ENCODE peak calls at places on chromosomes 1 and 21, in nine cellular contexts. B is BE2C, G is right cardiac atrium, T is neuronal stem cell, W is heart left ventricle, Q is heart right ventricle, Y is cardiac muscle cell, U is PC-9, Z is stomach. O is an unnamed sample.

GRCh38 chr1:90718411-90719320 is 1.6 kb upstream of the BARHL2 start:
- DNase-seq in B (peak; percentile 47), G (no peak), T (no peak), W (no peak), Q (no peak), Y (no peak), U (no peak), Z (no peak), O (peak; percentile 55)

GRCh38 chr1:97017895-97018294 is 296.3 kb downstream of the PTBP2 start:
- DNase-seq in B (peak; percentile 55), G (no peak), T (peak; percentile 20), W (no peak), Q (no peak), Y (peak; percentile 61), U (no peak), Z (no peak), O (no peak)

GRCh38 chr1:99306644-99307043 is 42.4 kb downstream of the PLPPR4 start:
- DNase-seq in B (no peak), G (no peak), T (no peak), W (no peak), Q (no peak), Y (no peak), U (no peak), Z (no peak), O (no peak)

GRCh38 chr1:42730988-42731387 is 9.0 kb downstream of the CLDN19 start:
- DNase-seq in B (no peak), G (no peak), T (no peak), W (no peak), Q (no peak), Y (no peak), U (no peak), Z (no peak), O (peak; percentile 36)

GRCh38 chr1:106876384-106876783 is 180.1 kb upstream of the PRMT6 start:
- DNase-seq in B (no peak), G (no peak), T (no peak), W (no peak), Q (no peak), Y (peak; percentile 20), U (no peak), Z (no peak), O (no peak)

GRCh38 chr1:206496131-206496793 is 11.1 kb upstream of the RASSF5 start:
- DNase-seq in B (no peak), G (no peak), T (no peak), W (peak; percentile 28), Q (peak; percentile 39), Y (no peak), U (no peak), Z (peak; percentile 71), O (no peak)

GRCh38 chr1:44881011-44881632 is 38.1 kb upstream of the PTCH2 start:
- DNase-seq in B (no peak), G (no peak), T (no peak), W (peak; percentile 54), Q (no peak), Y (no peak), U (no peak), Z (no peak), O (no peak)

GRCh38 chr1:186977266-186977957 is 148.7 kb downstream of the PLA2G4A start:
- DNase-seq in B (no peak), G (no peak), T (no peak), W (no peak), Q (no peak), Y (no peak), U (no peak), Z (no peak), O (no peak)

GRCh38 chr1:203681739-203682138 is 55.1 kb downstream of the ATP2B4 start:
- DNase-seq in B (no peak), G (no peak), T (no peak), W (no peak), Q (no peak), Y (no peak), U (no peak), Z (no peak), O (no peak)

GRCh38 chr1:31633117-31633516 is 11.6 kb downstream of the PEF1 start:
- DNase-seq in B (no peak), G (no peak), T (no peak), W (no peak), Q (no peak), Y (peak; percentile 28), U (peak; percentile 34), Z (peak; percentile 53), O (no peak)

GRCh38 chr1:172898866-172899265 is 151.9 kb downstream of the TNFSF18 start:
- DNase-seq in B (no peak), G (no peak), T (peak; percentile 14), W (no peak), Q (no peak), Y (peak; percentile 27), U (no peak), Z (no peak), O (no peak)

GRCh38 chr1:219927956-219928790 is at the start of gene SLC30A10:
- DNase-seq in B (peak; percentile 30), G (no peak), T (peak; percentile 45), W (no peak), Q (peak; percentile 19), Y (peak; percentile 51), U (no peak), Z (no peak), O (peak; percentile 49)

GRCh38 chr1:156461781-156462647 is 38.6 kb downstream of the MEF2D start:
- DNase-seq in B (no peak), G (no peak), T (no peak), W (no peak), Q (no peak), Y (no peak), U (peak; percentile 44), Z (peak; percentile 66), O (no peak)

GRCh38 chr1:177770096-177770495 is 199.8 kb downstream of the SEC16B start:
- DNase-seq in B (no peak), G (no peak), T (no peak), W (no peak), Q (no peak), Y (no peak), U (no peak), Z (no peak), O (no peak)

GRCh38 chr21:35508389-35508888 is 459.3 kb upstream of the RUNX1 start:
- DNase-seq in B (no peak), G (peak; percentile 74), T (peak; percentile 17), W (peak; percentile 66), Q (peak; percentile 50), Y (no peak), U (peak; percentile 61), Z (peak; percentile 43), O (no peak)

GRCh38 chr1:160630523-160631087 is 16.2 kb downstream of the SLAMF1 start:
- DNase-seq in B (no peak), G (no peak), T (no peak), W (no peak), Q (no peak), Y (no peak), U (no peak), Z (no peak), O (peak; percentile 11)

DNA sequence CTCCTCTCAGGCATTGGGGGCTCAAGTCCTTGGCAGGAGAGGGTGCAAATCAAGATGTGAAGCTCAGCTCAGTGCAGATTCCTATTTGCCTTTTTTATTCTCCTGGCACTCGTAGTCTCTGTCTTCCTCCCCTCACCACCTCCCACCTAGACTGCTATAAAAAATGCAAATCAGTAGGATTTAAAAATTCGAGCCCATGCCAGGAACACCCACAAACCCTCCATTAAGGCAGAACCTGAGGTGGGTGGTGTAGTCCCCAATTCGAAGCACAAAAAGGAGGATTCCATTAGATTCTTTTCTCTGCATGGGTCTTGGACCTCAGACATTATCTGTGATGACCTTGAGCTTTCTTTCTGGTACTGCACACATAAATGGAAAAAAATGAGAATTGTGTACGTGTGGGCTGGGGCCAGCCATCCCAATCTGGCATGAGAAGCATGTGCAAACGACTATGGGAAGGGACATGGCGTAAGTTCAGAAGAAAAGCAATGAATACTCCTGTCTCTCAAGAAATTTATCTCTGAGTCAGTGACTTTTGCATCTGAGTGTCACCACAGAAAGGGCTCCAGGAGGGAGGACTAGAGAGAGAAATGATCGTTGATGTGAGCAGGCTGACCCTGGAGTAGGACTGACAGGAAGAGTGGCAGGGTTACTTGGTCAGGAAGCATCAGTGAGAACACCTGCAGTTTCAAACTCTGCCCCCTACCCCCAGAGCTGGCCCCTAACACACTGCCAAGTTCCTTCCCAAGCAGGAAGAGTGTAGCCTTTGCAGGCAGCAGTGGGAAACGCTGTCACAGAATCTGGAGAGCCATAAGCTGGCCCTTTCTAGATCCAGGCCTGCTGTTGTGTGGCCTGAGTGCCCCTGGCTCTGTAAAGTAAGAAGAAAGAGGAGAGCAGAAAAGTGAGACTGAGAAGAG is 1.7 kb downstream of the INKA2 start:
- DNase-seq in B (no peak), G (no peak), T (no peak), W (no peak), Q (no peak), Y (no peak), U (no peak), Z (no peak), O (no peak)
- H3K4me1 ChIP-seq in B (no peaks in the 10 kb centered on the region), G (peaks cover 29% of the 10 kb centered on the region), T (peaks cover 30% of the 10 kb centered on the region), W (peaks cover 68% of the 10 kb centered on the region), Q (peaks cover 82% of the 10 kb centered on the region), Y (peaks cover 23% of the 10 kb centered on the region), U (peaks cover 13% of the 10 kb centered on the region), Z (peaks cover 74% of the 10 kb centered on the region), O (peaks cover 18% of the 10 kb centered on the region)

GRCh38 chr1:158003409-158003805 is 10.0 kb downstream of the KIRREL1 start:
- DNase-seq in B (no peak), G (no peak), T (no peak), W (no peak), Q (no peak), Y (no peak), U (no peak), Z (no peak), O (no peak)
- H3K4me1 ChIP-seq in B (no peaks in the 10 kb centered on the region), G (peaks cover 19% of the 10 kb centered on the region), T (peaks cover 55% of the 10 kb centered on the region), W (peaks cover 55% of the 10 kb centered on the region), Q (peaks cover 74% of the 10 kb centered on the region), Y (peaks cover 30% of the 10 kb centered on the region), U (peaks cover 8% of the 10 kb centered on the region), Z (peaks cover 81% of the 10 kb centered on the region), O (peaks cover 49% of the 10 kb centered on the region)

DNA sequence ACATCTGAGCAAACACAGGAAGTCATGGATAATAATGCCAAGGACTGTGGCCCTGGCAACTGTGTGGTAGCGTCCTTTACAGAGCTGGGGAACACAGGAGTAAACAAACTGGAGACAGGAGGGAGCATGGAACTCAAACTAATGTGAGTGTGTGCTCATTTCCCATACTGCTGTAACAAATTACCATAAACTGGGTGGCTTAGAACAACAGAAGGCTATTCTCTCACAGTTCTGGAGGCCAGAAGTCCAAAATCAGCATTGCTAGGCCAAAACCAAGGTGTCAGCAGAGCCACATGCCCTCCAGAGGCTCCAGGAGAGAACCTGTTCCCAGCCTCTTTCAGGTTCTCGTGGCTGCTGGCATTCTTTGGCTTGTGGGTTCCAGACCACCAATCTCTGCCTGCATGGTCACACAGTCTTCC is 106.3 kb downstream of the TGFBR3 start:
- DNase-seq in B (no peak), G (no peak), T (no peak), W (no peak), Q (no peak), Y (no peak), U (no peak), Z (no peak), O (no peak)
- H3K4me1 ChIP-seq in B (no peaks in the 10 kb centered on the region), G (peaks cover 19% of the 10 kb centered on the region), T (peaks cover 4% of the 10 kb centered on the region), W (peaks cover 32% of the 10 kb centered on the region), Q (peaks cover 50% of the 10 kb centered on the region), Y (no peaks in the 10 kb centered on the region), U (no peaks in the 10 kb centered on the region), Z (peaks cover 64% of the 10 kb centered on the region), O (peaks cover 22% of the 10 kb centered on the region)

DNA sequence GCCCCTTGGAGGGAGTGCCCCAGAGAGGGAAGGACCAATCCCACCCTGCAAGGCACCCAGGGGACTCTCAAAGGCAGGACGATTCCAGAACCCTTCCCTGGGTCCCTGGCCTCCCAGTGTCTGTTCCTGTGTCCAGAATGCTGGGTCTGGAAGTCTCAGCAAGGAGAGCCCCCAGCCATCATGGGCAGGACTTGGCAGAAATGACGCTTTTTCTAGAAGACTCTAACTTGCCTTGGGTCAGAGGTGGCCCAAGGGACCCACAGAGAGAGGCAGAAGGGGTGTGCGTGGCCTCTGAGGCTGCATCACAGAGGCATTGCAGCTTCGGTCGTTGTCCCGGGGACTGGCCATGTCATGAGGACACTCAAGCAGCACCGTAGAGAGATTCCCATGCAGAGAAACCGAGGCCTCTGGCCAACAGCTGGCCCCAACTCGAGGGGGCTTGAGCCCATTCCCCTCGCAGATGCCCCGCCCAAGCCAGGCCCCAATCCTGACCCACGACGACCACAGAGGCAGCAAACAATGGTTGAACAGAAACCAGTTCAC is 57.8 kb downstream of the WNT9A start:
- DNase-seq in B (no peak), G (no peak), T (no peak), W (no peak), Q (no peak), Y (no peak), U (no peak), Z (peak; percentile 19), O (no peak)
- H3K4me1 ChIP-seq in B (no peaks in the 10 kb centered on the region), G (no peaks in the 10 kb centered on the region), T (peaks cover 37% of the 10 kb centered on the region), W (peaks cover 23% of the 10 kb centered on the region), Q (peaks cover 31% of the 10 kb centered on the region), Y (no peaks in the 10 kb centered on the region), U (peaks cover 7% of the 10 kb centered on the region), Z (peaks cover 27% of the 10 kb centered on the region), O (no peaks in the 10 kb centered on the region)